ENCODE peak calls at places on chromosomes 13 and 19, in four cellular contexts. One of them, this sample, is unnamed.

GRCh38 chr19:46717034-46717715 is at the start of gene PRKD2:
- DNase-seq in brain pericyte: no peak
- DNase-seq in DND-41: peak
- DNase-seq in H4: peak
- DNase-seq in this sample: peak

GRCh38 chr19:7534531-7534980 is 961 bp upstream of the PNPLA6 start:
- DNase-seq in H4: peak
- DNase-seq in DND-41: peak
- DNase-seq in brain pericyte: no peak
- DNase-seq in this sample: peak

GRCh38 chr19:48113190-48113917 is 2.7 kb upstream of the PLA2G4C start:
- DNase-seq in H4: no peak
- DNase-seq in brain pericyte: no peak
- DNase-seq in DND-41: no peak
- DNase-seq in this sample: no peak

GRCh38 chr19:10193666-10194499 is 870 bp downstream of the DNMT1 start:
- DNase-seq in H4: no peak
- DNase-seq in DND-41: no peak
- DNase-seq in brain pericyte: no peak
- DNase-seq in this sample: no peak

GRCh38 chr19:34962945-34963530 is 991 bp downstream of the ZNF792 start:
- DNase-seq in brain pericyte: no peak
- DNase-seq in DND-41: peak
- DNase-seq in H4: no peak
- DNase-seq in this sample: no peak

GRCh38 chr13:22316494-22317025 is 645.7 kb downstream of the FGF9 start:
- DNase-seq in H4: no peak
- DNase-seq in brain pericyte: no peak
- DNase-seq in DND-41: no peak
- DNase-seq in this sample: no peak

GRCh38 chr13:65855276-65855675 is 1374.9 kb downstream of the PCDH9 start:
- DNase-seq in DND-41: no peak
- DNase-seq in H4: no peak
- DNase-seq in brain pericyte: no peak
- DNase-seq in this sample: no peak

GRCh38 chr19:1855828-1856255 is 7.5 kb downstream of the KLF16 start:
- DNase-seq in DND-41: no peak
- DNase-seq in brain pericyte: no peak
- DNase-seq in H4: no peak
- DNase-seq in this sample: no peak